ENCODE peak calls at places on chromosome X, in four cellular contexts. One of them, this sample, is unnamed.
A peak's percentile ranks its signal among the peaks of the same experiment; 100 is the strongest.

GRCh38 chrX:103063191-103063845 is 653 bp downstream of the BEX1 start:
- DNase-seq in GM12878: no peak
- DNase-seq in K562: no peak
- DNase-seq in HepG2: peak; percentile 9
- DNase-seq in this sample: peak; percentile 60

GRCh38 chrX:118521435-118521834 is 25.8 kb downstream of the DOCK11 start:
- DNase-seq in GM12878: no peak
- DNase-seq in K562: no peak
- DNase-seq in HepG2: no peak
- DNase-seq in this sample: no peak

GRCh38 chrX:15216280-15216679 is 53.6 kb downstream of the ASB9 start:
- DNase-seq in GM12878: no peak
- DNase-seq in K562: no peak
- DNase-seq in HepG2: no peak
- DNase-seq in this sample: no peak

GRCh38 chrX:115560211-115560977 is 580 bp upstream of the PLS3 start:
- DNase-seq in GM12878: no peak
- DNase-seq in K562: no peak
- DNase-seq in HepG2: peak; percentile 63
- DNase-seq in this sample: no peak

GRCh38 chrX:153775631-153776595 is 4.9 kb upstream of the SRPK3 start:
- DNase-seq in GM12878: no peak
- DNase-seq in K562: no peak
- DNase-seq in HepG2: no peak
- DNase-seq in this sample: no peak

GRCh38 chrX:123878177-123878576 is 18.3 kb downstream of the XIAP start:
- DNase-seq in GM12878: no peak
- DNase-seq in K562: no peak
- DNase-seq in HepG2: no peak
- DNase-seq in this sample: no peak

GRCh38 chrX:142977128-142977914 is 48.4 kb upstream of the SPANXN4 start:
- DNase-seq in GM12878: peak; percentile 78
- DNase-seq in K562: no peak
- DNase-seq in HepG2: no peak
- DNase-seq in this sample: no peak

GRCh38 chrX:74705269-74705668 is 90.8 kb upstream of the RLIM start:
- DNase-seq in GM12878: no peak
- DNase-seq in K562: no peak
- DNase-seq in HepG2: no peak
- DNase-seq in this sample: no peak

GRCh38 chrX:55867254-55867653 is 149.7 kb downstream of the RRAGB start:
- DNase-seq in GM12878: peak; percentile 86
- DNase-seq in K562: no peak
- DNase-seq in HepG2: no peak
- DNase-seq in this sample: no peak

GRCh38 chrX:57906790-57907189 is 3.5 kb downstream of the ZXDA start:
- DNase-seq in GM12878: no peak
- DNase-seq in K562: no peak
- DNase-seq in HepG2: no peak
- DNase-seq in this sample: no peak

GRCh38 chrX:150036181-150036580 is 97.9 kb upstream of the EOLA2 start:
- DNase-seq in GM12878: no peak
- DNase-seq in K562: no peak
- DNase-seq in HepG2: peak; percentile 53
- DNase-seq in this sample: no peak

GRCh38 chrX:132648870-132649269 is 160.0 kb upstream of the MBNL3 start:
- DNase-seq in GM12878: no peak
- DNase-seq in K562: no peak
- DNase-seq in HepG2: no peak
- DNase-seq in this sample: no peak

GRCh38 chrX:16855363-16856075 is 14.6 kb downstream of the RBBP7 start:
- DNase-seq in GM12878: no peak
- DNase-seq in K562: no peak
- DNase-seq in HepG2: no peak
- DNase-seq in this sample: no peak

GRCh38 chrX:33741807-33742206 is 390.3 kb downstream of the FAM47A start:
- DNase-seq in GM12878: no peak
- DNase-seq in K562: no peak
- DNase-seq in HepG2: no peak
- DNase-seq in this sample: peak; percentile 30

GRCh38 chrX:106585478-106585877 is 26.3 kb upstream of the RADX start:
- DNase-seq in GM12878: no peak
- DNase-seq in K562: no peak
- DNase-seq in HepG2: no peak
- DNase-seq in this sample: no peak

GRCh38 chrX:118975831-118976598 is 1.6 kb downstream of the LONRF3 start:
- DNase-seq in GM12878: no peak
- DNase-seq in K562: peak; percentile 65
- DNase-seq in HepG2: peak; percentile 69
- DNase-seq in this sample: peak; percentile 32

GRCh38 chrX:10341309-10341708 is 184.5 kb downstream of the CLCN4 start:
- DNase-seq in GM12878: no peak
- DNase-seq in K562: no peak
- DNase-seq in HepG2: no peak
- DNase-seq in this sample: no peak

GRCh38 chrX:42673411-42673810 is 104.6 kb downstream of the PPP1R2C start:
- DNase-seq in GM12878: no peak
- DNase-seq in K562: no peak
- DNase-seq in HepG2: no peak
- DNase-seq in this sample: no peak

GRCh38 chrX:113315927-113316326 is 475.3 kb upstream of the AMOT start:
- DNase-seq in GM12878: no peak
- DNase-seq in K562: no peak
- DNase-seq in HepG2: no peak
- DNase-seq in this sample: no peak

GRCh38 chrX:40151211-40152172 is 53.7 kb upstream of the BCOR start:
- DNase-seq in GM12878: no peak
- DNase-seq in K562: no peak
- DNase-seq in HepG2: no peak
- DNase-seq in this sample: peak; percentile 28

GRCh38 chrX:40148439-40149285 is 50.9 kb upstream of the BCOR start:
- DNase-seq in GM12878: no peak
- DNase-seq in K562: peak; percentile 57
- DNase-seq in HepG2: no peak
- DNase-seq in this sample: peak; percentile 45

GRCh38 chrX:40149286-40150175 is 51.8 kb upstream of the BCOR start:
- DNase-seq in GM12878: no peak
- DNase-seq in K562: no peak
- DNase-seq in HepG2: no peak
- DNase-seq in this sample: peak; percentile 29

GRCh38 chrX:40152173-40152705 is 54.5 kb upstream of the BCOR start:
- DNase-seq in GM12878: no peak
- DNase-seq in K562: no peak
- DNase-seq in HepG2: no peak
- DNase-seq in this sample: peak; percentile 58

GRCh38 chrX:40150503-40150902 is 52.7 kb upstream of the BCOR start:
- DNase-seq in GM12878: no peak
- DNase-seq in K562: no peak
- DNase-seq in HepG2: no peak
- DNase-seq in this sample: peak; percentile 13
- H3K27me3 ChIP-seq in GM12878: no peaks in the 10 kb centered on the region
- H3K27me3 ChIP-seq in K562: no peaks in the 10 kb centered on the region
- H3K27me3 ChIP-seq in HepG2: no peaks in the 10 kb centered on the region
- H3K27me3 ChIP-seq in this sample: peaks cover 79% of the 10 kb centered on the region

GRCh38 chrX:38271154-38271716 is 50.6 kb upstream of the SRPX start:
- DNase-seq in GM12878: peak; percentile 59
- DNase-seq in K562: no peak
- DNase-seq in HepG2: no peak
- DNase-seq in this sample: no peak
- H3K36me3 ChIP-seq in GM12878: no peaks in the 10 kb centered on the region
- H3K36me3 ChIP-seq in K562: no peaks in the 10 kb centered on the region
- H3K36me3 ChIP-seq in HepG2: no peaks in the 10 kb centered on the region
- H3K36me3 ChIP-seq in this sample: no peaks in the 10 kb centered on the region

DNA sequence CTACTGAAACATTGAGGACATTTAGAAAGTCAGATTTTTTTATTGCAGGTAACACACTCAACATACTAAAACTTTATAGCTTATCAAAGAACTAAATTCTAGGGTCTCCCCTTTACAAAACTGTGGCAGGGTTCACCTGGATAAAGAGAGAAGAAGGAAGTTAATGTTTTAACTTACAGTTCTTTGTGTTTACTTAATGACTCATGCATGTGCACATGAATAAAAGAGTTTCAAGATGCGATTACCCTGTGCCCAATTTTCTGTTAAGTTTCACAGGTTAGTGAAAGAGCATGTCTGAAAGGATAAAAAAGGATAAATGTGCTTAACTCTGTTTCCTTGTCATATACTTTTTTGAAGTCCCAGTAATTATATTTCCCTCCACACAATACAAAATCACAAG is 16.8 kb downstream of the DCAF8L1 start:
- DNase-seq in GM12878: no peak
- DNase-seq in K562: no peak
- DNase-seq in HepG2: no peak
- DNase-seq in this sample: peak; percentile 4
- TF ChIP-seq JUNB in GM12878: no peak
- TF ChIP-seq JUNB in K562: no peak
- TF ChIP-seq JUNB in HepG2: no peak
- TF ChIP-seq JUNB in this sample: no peak

DNA sequence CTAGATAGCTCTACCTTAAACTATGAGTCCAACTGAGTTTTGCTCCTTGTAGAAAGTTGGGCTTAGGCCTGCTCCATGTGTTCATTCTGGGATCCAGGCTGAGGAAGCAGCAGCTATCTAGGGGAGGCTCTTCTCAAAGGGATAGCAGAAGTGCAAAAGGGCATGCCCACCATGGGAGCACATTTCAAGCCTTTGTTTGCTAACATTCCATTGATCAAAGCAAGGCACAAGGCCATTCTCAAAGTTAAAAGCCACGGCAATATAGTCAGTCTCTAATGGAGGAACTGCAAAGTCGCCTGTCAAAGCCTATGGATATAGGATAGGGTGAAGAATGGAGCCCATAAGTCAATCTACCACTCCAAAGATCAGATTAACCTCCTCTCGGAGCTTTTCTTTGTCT is 488.1 kb upstream of the ARX start:
- DNase-seq in GM12878: no peak
- DNase-seq in K562: no peak
- DNase-seq in HepG2: peak; percentile 48
- DNase-seq in this sample: peak; percentile 1
- H3K27me3 ChIP-seq in GM12878: no peaks in the 10 kb centered on the region
- H3K27me3 ChIP-seq in K562: no peaks in the 10 kb centered on the region
- H3K27me3 ChIP-seq in HepG2: no peaks in the 10 kb centered on the region
- H3K27me3 ChIP-seq in this sample: no peaks in the 10 kb centered on the region

GRCh38 chrX:129556806-129557315 is 16.8 kb downstream of the OCRL start:
- DNase-seq in GM12878: no peak
- DNase-seq in K562: no peak
- DNase-seq in HepG2: no peak
- DNase-seq in this sample: no peak

GRCh38 chrX:129557844-129558243 is 17.8 kb downstream of the OCRL start:
- DNase-seq in GM12878: no peak
- DNase-seq in K562: no peak
- DNase-seq in HepG2: no peak
- DNase-seq in this sample: no peak

GRCh38 chrX:129561453-129561852 is 21.4 kb downstream of the OCRL start:
- DNase-seq in GM12878: no peak
- DNase-seq in K562: no peak
- DNase-seq in HepG2: no peak
- DNase-seq in this sample: no peak

GRCh38 chrX:129565046-129565649 is 25.1 kb downstream of the OCRL start:
- DNase-seq in GM12878: no peak
- DNase-seq in K562: no peak
- DNase-seq in HepG2: no peak
- DNase-seq in this sample: peak; percentile 53

GRCh38 chrX:129559800-129560199 is 19.7 kb downstream of the OCRL start:
- DNase-seq in GM12878: no peak
- DNase-seq in K562: no peak
- DNase-seq in HepG2: no peak
- DNase-seq in this sample: no peak
- H3K36me3 ChIP-seq in GM12878: no peaks in the 10 kb centered on the region
- H3K36me3 ChIP-seq in K562: peaks cover 71% of the 10 kb centered on the region
- H3K36me3 ChIP-seq in HepG2: peaks cover 2% of the 10 kb centered on the region
- H3K36me3 ChIP-seq in this sample: peaks cover 15% of the 10 kb centered on the region

GRCh38 chrX:49101629-49101984 is 21.9 kb upstream of the WDR45 start:
- DNase-seq in GM12878: no peak
- DNase-seq in K562: peak; percentile 21
- DNase-seq in HepG2: no peak
- DNase-seq in this sample: peak; percentile 39
- TF ChIP-seq JUNB in GM12878: no peak
- TF ChIP-seq JUNB in K562: no peak
- TF ChIP-seq JUNB in HepG2: no peak
- TF ChIP-seq JUNB in this sample: no peak

DNA sequence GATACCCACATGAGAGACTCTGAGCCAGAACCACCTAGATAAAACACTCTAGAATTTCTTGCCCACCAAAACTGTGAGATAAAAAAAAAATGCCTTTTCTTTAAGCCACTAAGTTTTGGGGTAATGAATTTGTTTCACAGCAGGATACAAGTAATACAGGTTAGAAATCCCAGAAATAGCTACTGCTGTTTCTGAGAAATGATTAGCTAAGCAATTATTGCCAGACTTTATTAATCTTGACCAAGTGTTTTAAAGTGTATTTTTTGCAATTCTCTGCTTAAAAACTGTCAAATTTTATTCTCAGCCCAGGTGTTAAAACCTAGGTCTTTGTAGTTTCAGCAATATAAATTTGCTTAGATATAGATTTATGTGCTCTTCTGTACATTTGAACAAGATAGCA is 58.6 kb upstream of the CAPN6 start:
- DNase-seq in GM12878: no peak
- DNase-seq in K562: no peak
- DNase-seq in HepG2: no peak
- DNase-seq in this sample: no peak
- H3K27me3 ChIP-seq in GM12878: no peaks in the 10 kb centered on the region
- H3K27me3 ChIP-seq in K562: no peaks in the 10 kb centered on the region
- H3K27me3 ChIP-seq in HepG2: no peaks in the 10 kb centered on the region
- H3K27me3 ChIP-seq in this sample: no peaks in the 10 kb centered on the region

DNA sequence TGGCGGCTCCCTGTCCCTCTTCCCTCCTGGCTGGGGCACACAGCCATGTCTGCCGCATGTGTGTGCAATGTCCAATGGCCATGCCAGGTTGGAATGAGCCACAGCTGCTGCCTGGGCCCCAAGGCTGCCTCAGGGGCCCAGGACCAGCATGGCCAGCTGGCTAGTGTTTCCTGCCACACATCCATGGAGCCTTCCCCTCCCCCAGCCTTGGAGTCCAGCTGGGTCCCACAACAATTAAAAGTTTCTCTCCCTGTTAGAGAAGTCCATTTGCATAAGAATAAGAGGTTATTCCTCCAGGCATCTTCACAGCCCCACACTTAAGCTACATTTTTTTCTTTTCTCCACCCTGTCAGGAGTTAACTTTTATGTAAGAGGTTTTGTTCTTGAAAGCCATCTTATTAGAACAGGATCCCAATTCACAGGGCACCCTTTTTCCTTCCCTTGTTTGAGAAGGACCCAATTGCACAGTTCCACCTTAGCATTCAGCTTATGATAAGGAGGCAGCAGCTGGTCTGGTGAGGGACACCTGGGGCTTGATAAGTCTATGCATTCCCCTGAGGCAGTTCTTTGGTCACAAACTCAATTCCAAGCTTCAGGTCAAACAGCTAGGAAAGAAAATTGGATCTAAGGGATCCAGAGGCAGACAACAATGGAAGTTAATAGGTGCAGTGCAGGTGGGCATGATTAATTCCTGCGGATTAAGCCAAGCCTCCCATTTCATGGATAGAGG is 963.3 kb upstream of the GRIA3 start:
- DNase-seq in GM12878: no peak
- DNase-seq in K562: no peak
- DNase-seq in HepG2: no peak
- DNase-seq in this sample: peak; percentile 84
- H3K36me3 ChIP-seq in GM12878: no peaks in the 10 kb centered on the region
- H3K36me3 ChIP-seq in K562: no peaks in the 10 kb centered on the region
- H3K36me3 ChIP-seq in HepG2: no peaks in the 10 kb centered on the region
- H3K36me3 ChIP-seq in this sample: no peaks in the 10 kb centered on the region

This sample was measured in GM23338.